ENCODE peak calls at places on chromosome 21, in four cellular contexts. F, T, C and G are unnamed samples.

GRCh38 chr21:28833181-28833580 is 159.5 kb downstream of the LTN1 start:
- DNase-seq in F (no peak), T (no peak), C (no peak), G (no peak)

GRCh38 chr21:45175326-45176085 is 101.1 kb downstream of the ADARB1 start:
- DNase-seq in F (no peak), T (no peak), C (no peak), G (no peak)

GRCh38 chr21:41764558-41765392 is 2.1 kb downstream of the RIPK4 start:
- DNase-seq in F (no peak), T (no peak), C (no peak), G (no peak)

GRCh38 chr21:41923641-41924342 is 30.0 kb downstream of the C2CD2 start:
- DNase-seq in F (no peak), T (no peak), C (no peak), G (no peak)

GRCh38 chr21:42176864-42177263 is 42.1 kb upstream of the ABCG1 start:
- DNase-seq in F (no peak), T (no peak), C (no peak), G (no peak)

GRCh38 chr21:43342301-43342881 is 84.5 kb downstream of the SIK1 start:
- DNase-seq in F (no peak), T (no peak), C (no peak), G (no peak)

GRCh38 chr21:45891388-45892155 is 90.0 kb upstream of the COL6A1 start:
- DNase-seq in F (no peak), T (no peak), C (no peak), G (no peak)

GRCh38 chr21:43639470-43640178 is 19.7 kb downstream of the HSF2BP start:
- DNase-seq in F (no peak), T (no peak), C (no peak), G (no peak)

DNA sequence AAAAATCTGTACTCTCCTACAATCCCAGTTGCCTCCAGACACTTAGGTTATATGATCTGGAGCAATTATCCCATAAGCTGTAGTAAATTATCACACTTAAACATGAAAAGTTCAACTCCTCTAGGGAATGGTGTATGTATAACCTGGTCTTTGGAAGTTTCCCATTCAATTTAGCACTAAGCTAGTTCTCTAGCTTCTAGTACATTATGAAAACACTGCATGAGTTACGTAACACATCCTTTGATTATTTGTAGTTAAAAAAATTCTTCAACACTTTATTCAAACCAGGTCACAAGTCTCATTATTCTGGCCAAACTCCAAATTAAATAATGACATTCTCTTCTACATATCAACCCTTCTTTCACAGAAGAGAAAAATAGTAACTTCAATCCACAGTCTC is 827.0 kb upstream of the ADAMTS5 start:
- DNase-seq in F (no peak), T (no peak), C (no peak), G (no peak)
- TF ChIP-seq SPI1 in F (no peak), T (no peak), C (no peak), G (no peak)

DNA sequence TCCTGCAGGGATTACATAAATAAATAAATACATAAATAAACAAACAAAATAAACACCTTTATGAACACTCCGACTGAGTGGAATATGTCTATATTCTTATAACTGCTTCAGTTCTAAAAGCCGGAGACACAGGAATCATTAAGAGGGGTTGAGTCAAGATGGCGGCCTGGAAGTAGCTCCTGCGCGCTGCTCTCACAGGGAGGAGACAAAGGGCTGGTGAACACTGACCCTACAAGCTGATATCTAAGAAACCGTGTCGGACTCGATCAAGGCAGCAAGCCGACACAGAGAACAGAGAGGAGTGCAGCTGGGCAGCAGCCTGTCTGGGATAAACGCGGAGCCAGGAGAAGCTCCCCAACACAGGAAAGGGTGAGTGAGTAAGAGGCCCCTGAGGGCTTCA is 1098.6 kb upstream of the NCAM2 start:
- DNase-seq in F (no peak), T (no peak), C (no peak), G (no peak)
- TF ChIP-seq SPI1 in F (no peak), T (no peak), C (no peak), G (no peak)

DNA sequence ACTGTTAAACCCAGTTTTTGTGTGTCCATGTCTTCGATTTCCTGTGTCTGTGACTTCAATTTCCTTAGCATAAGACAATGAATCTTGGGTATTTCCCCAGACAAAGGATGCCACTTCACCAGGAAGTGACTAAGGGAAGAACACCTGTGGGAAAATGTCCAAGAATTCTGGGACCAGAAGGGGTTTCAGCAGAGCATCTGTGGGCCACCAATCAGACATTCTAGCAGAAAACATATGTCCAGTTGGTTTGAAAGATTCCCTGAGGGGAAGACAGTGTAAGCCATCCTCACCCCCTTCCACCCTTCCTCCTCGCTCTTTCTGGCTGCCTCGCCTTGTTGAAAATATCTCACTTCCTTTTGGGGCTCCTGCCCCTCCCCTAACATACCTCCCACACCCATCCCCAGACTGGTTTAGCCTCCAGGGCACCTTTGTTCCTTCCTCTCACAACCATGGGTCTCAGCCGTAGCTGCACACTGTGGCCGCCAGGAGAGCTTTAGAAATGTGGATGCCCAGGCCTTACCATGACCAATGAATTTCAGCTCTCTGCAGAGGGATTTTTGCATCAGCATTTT is 25.5 kb upstream of the IFNAR1 start:
- DNase-seq in F (no peak), T (peak; percentile 25), C (peak; percentile 55), G (peak; percentile 44)
- TF ChIP-seq SPI1 in F (peak; percentile 19), T (peak; percentile 73), C (peak; percentile 26), G (peak; percentile 82)

GRCh38 chr21:34091607-34092006 is 18.2 kb downstream of the MRPS6 start:
- DNase-seq in F (peak; percentile 39), T (no peak), C (no peak), G (no peak)
- TF ChIP-seq SPI1 in F (no peak), T (no peak), C (no peak), G (no peak)

DNA sequence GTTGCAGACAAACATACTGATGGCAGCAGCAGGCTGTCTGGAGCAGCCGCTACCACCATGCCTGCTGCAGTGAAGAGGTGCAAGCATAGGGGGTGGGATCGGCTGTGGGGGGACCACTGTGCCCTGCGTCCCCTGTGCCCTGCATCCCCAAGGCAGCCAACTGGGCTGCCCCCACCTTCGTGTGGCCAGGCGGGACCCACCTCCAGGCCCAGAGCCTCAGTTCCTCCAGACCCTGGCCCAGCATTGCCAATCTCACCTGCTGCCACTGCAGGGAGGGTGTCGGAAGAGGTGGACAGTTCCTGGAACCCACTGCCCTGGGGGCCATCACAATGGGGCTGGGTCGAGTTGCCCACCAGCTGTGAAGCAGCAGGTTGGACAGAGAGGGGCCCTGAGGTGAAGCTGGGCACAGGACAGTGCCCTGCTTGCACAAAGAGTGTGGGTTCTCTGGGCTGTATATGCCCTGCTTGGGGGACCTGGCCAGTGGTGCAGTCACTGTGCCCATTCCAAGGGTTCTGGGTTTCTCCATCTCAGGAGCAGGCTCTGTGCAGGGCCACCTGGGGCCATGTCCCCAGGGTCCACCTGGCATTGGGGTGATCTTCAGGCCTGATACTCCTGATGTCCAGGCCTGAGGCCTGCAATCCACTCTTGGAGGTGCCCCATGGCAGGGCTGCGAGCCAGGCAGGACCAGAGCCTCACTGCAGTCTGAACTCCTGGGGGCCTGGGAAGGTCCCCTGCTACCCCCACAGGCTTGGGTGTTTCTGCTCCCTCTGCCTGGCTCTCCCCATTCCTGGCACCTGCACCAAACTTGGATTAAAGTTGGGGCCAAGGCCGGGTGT is 261.4 kb upstream of the NRIP1 start:
- DNase-seq in F (no peak), T (no peak), C (no peak), G (no peak)
- TF ChIP-seq SPI1 in F (no peak), T (no peak), C (no peak), G (no peak)

DNA sequence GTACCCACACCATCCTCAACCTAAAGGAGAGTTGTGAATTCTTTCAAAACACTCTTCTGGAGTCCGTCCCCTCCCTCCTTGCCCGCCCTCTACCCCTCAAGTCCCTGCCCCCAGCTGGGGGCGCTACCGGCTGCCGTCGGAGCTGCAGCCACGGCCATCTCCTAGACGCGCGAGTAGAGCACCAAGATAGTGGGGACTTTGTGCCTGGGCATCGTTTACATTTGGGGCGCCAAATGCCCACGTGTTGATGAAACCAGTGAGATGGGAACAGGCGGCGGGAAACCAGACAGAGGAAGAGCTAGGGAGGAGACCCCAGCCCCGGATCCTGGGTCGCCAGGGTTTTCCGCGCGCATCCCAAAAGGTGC is 647 bp upstream of the OLIG2 start:
- DNase-seq in F (no peak), T (no peak), C (no peak), G (no peak)
- TF ChIP-seq SPI1 in F (no peak), T (no peak), C (no peak), G (no peak)

GRCh38 chr21:38561205-38561604 is 62.9 kb upstream of the ERG start:
- DNase-seq in F (no peak), T (no peak), C (no peak), G (no peak)
- TF ChIP-seq SPI1 in F (no peak), T (no peak), C (no peak), G (no peak)

GRCh38 chr21:25903599-25903998 is 168.8 kb downstream of the GABPA start:
- DNase-seq in F (no peak), T (peak; percentile 33), C (no peak), G (no peak)
- TF ChIP-seq SPI1 in F (no peak), T (peak; percentile 76), C (no peak), G (peak; percentile 39)

DNA sequence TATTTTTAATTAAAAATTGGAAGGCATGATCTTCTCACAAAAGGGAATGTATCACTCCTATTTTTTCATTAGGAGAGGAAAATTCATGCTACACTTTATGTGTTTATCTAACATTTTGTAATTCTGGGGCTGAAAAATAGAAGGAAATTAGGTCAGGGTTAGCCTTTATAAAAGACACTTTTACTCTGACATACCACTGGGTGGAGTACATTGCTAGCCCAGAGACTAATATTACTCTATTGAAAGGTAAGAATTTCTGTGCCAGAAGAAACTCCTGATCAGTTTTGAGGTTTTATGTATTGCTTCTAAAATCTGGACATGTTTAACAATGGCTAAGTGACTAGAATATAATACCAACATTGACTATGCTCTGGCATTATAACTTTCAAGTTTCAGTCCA is 724.6 kb downstream of the USP25 start:
- DNase-seq in F (no peak), T (no peak), C (no peak), G (no peak)
- TF ChIP-seq SPI1 in F (no peak), T (no peak), C (no peak), G (no peak)